ENCODE peak calls at places on chromosomes 5 and 9, in ten cellular contexts. J is SK-N-SH; L is mammary epithelial cell; Y is CD8-positive, alpha-beta memory T cell; K is PC-3; F is tibial nerve; W is naive thymus-derived CD4-positive, alpha-beta T cell; R is IMR-90; N is left ventricle myocardium inferior; V is testis. O is an unnamed sample.

GRCh38 chr9:114155967-114156294 is 594 bp downstream of the COL27A1 start:
- DNase-seq in L (no peak), N (no peak), Y (no peak), V (no peak), F (no peak), K (no peak), J (peak), R (no peak), W (no peak), O (no peak)

GRCh38 chr5:145531038-145531734 is 304.0 kb downstream of the PRELID2 start:
- DNase-seq in V (no peak), N (no peak), J (no peak), Y (no peak), W (no peak), F (no peak), K (peak), R (peak), L (peak), O (no peak)

GRCh38 chr5:33049845-33050244 is 338.7 kb downstream of the NPR3 start:
- DNase-seq in R (peak), J (peak), V (no peak), F (no peak), N (no peak), W (no peak), K (peak), L (peak), Y (no peak), O (no peak)

GRCh38 chr5:151239237-151239861 is 13.6 kb upstream of the GM2A start:
- DNase-seq in Y (peak), R (peak), K (peak), V (peak), L (no peak), W (peak), F (peak), J (peak), N (peak), O (peak)

GRCh38 chr5:168734657-168735344 is 155.6 kb upstream of the PANK3 start:
- DNase-seq in L (no peak), K (no peak), N (peak), J (no peak), W (no peak), R (peak), F (peak), V (peak), Y (no peak), O (no peak)

GRCh38 chr9:37156781-37157356 is 36.5 kb downstream of the ZCCHC7 start:
- DNase-seq in Y (no peak), L (peak), R (peak), J (no peak), F (no peak), W (no peak), K (peak), N (no peak), V (no peak), O (no peak)

GRCh38 chr9:36486454-36486932 is 86.2 kb upstream of the MELK start:
- DNase-seq in V (peak), Y (no peak), J (no peak), F (no peak), K (no peak), L (peak), W (no peak), N (no peak), R (peak), O (no peak)

GRCh38 chr9:34651876-34652602 is at the start of gene IL11RA:
- DNase-seq in J (no peak), F (peak), R (peak), V (peak), N (peak), W (no peak), Y (no peak), K (peak), L (peak), O (peak)

GRCh38 chr5:54836959-54837534 is 148.3 kb downstream of the ESM1 start:
- DNase-seq in R (peak), V (no peak), L (no peak), F (no peak), W (no peak), N (no peak), K (no peak), J (no peak), Y (no peak), O (no peak)

GRCh38 chr9:16509946-16510504 is 360.4 kb downstream of the BNC2 start:
- DNase-seq in K (peak), F (no peak), V (no peak), R (peak), W (no peak), L (peak), J (no peak), N (no peak), Y (no peak), O (no peak)

GRCh38 chr5:135214897-135215616 is 181.0 kb upstream of the PITX1 start:
- DNase-seq in K (no peak), V (no peak), Y (no peak), L (no peak), J (peak), W (no peak), R (peak), F (peak), N (no peak), O (no peak)

GRCh38 chr5:3226171-3226570 is 369.5 kb upstream of the IRX1 start:
- DNase-seq in V (no peak), J (no peak), K (no peak), Y (no peak), N (peak), F (no peak), L (no peak), W (no peak), R (no peak), O (no peak)

GRCh38 chr9:90894956-90895687 is 93.5 kb downstream of the SYK start:
- DNase-seq in K (peak), F (no peak), N (no peak), L (no peak), Y (no peak), J (peak), V (no peak), R (no peak), W (no peak), O (no peak)

GRCh38 chr5:181163487-181164075 is 16.2 kb downstream of the OR2V2 start:
- DNase-seq in W (no peak), Y (no peak), J (no peak), K (no peak), V (no peak), F (no peak), L (no peak), R (no peak), N (no peak), O (no peak)

GRCh38 chr9:76464706-76465105 is 5.7 kb downstream of the GCNT1 start:
- DNase-seq in N (no peak), Y (no peak), W (no peak), J (no peak), L (no peak), V (no peak), K (no peak), R (no peak), F (no peak), O (no peak)

GRCh38 chr9:92501671-92502393 is 19.5 kb upstream of the ASPN start:
- DNase-seq in N (peak), Y (no peak), R (peak), K (peak), L (peak), V (peak), F (no peak), W (no peak), J (peak), O (no peak)

GRCh38 chr5:10366310-10367297 is 13.1 kb downstream of the MARCHF6 start:
- DNase-seq in F (no peak), V (peak), L (peak), Y (no peak), R (peak), J (no peak), K (peak), N (no peak), W (no peak), O (no peak)

GRCh38 chr9:88651682-88652633 is 117.0 kb downstream of the NXNL2 start:
- DNase-seq in L (peak), F (peak), N (peak), K (peak), J (no peak), Y (no peak), V (peak), W (no peak), R (peak), O (no peak)

GRCh38 chr9:98021306-98022040 is 35.1 kb upstream of the NANS start:
- DNase-seq in R (no peak), L (no peak), W (no peak), K (no peak), V (peak), Y (no peak), F (no peak), J (peak), N (peak), O (no peak)

GRCh38 chr9:71647094-71647591 is 121.2 kb downstream of the CEMIP2 start:
- DNase-seq in J (no peak), N (peak), R (peak), F (peak), V (peak), W (no peak), Y (peak), K (peak), L (peak), O (peak)

GRCh38 chr5:6308683-6309082 is 69.7 kb downstream of the MED10 start:
- DNase-seq in J (no peak), W (no peak), L (no peak), R (no peak), V (no peak), Y (no peak), K (no peak), F (no peak), N (no peak), O (no peak)

GRCh38 chr5:138722518-138722917 is 30.7 kb upstream of the CTNNA1 start:
- DNase-seq in V (no peak), F (no peak), W (no peak), R (no peak), K (no peak), Y (no peak), J (no peak), N (no peak), L (peak), O (no peak)

GRCh38 chr5:5313081-5313736 is 109.3 kb upstream of the ICE1 start:
- DNase-seq in F (no peak), N (no peak), K (peak), R (peak), L (no peak), Y (no peak), W (no peak), J (no peak), V (no peak), O (no peak)

GRCh38 chr9:113350937-113351336 is 1.6 kb downstream of the BSPRY start:
- DNase-seq in J (no peak), Y (peak), V (no peak), K (no peak), L (no peak), R (no peak), W (peak), N (no peak), F (no peak), O (no peak)

GRCh38 chr9:93575706-93576295 is 583 bp upstream of the PHF2 start:
- DNase-seq in K (no peak), J (peak), L (peak), R (peak), W (peak), F (peak), V (peak), Y (peak), N (peak), O (peak)

GRCh38 chr5:41985945-41986344 is 60.9 kb downstream of the FBXO4 start:
- DNase-seq in N (no peak), W (no peak), R (no peak), J (no peak), V (no peak), L (no peak), K (no peak), Y (no peak), F (no peak), O (no peak)

GRCh38 chr9:134565316-134565915 is 76.2 kb upstream of the COL5A1 start:
- DNase-seq in F (no peak), R (no peak), J (no peak), W (no peak), K (no peak), Y (no peak), L (no peak), N (no peak), V (no peak), O (no peak)

GRCh38 chr9:81411961-81412360 is 277.4 kb downstream of the TLE1 start:
- DNase-seq in N (no peak), R (peak), V (no peak), F (no peak), W (no peak), K (peak), Y (no peak), J (no peak), L (peak), O (no peak)

GRCh38 chr5:66554211-66554610 is 42.0 kb upstream of the MAST4 start:
- DNase-seq in L (peak), J (no peak), F (no peak), N (no peak), R (no peak), V (no peak), Y (no peak), W (no peak), K (peak), O (no peak)

GRCh38 chr5:72101828-72102227 is 5.4 kb upstream of the MAP1B start:
- DNase-seq in Y (no peak), F (no peak), N (no peak), R (peak), V (no peak), W (no peak), L (peak), J (no peak), K (peak), O (no peak)

GRCh38 chr5:61202213-61202612 is 39.9 kb upstream of the SMIM15 start:
- DNase-seq in J (no peak), V (no peak), F (no peak), L (peak), Y (no peak), K (no peak), N (no peak), R (peak), W (no peak), O (no peak)

GRCh38 chr5:73812457-73812856 is 186.5 kb downstream of the ARHGEF28 start:
- DNase-seq in L (peak), V (no peak), J (no peak), N (no peak), Y (no peak), F (no peak), K (no peak), W (no peak), R (no peak), O (no peak)

GRCh38 chr9:70046274-70047070 is 2.8 kb downstream of the MAMDC2 start:
- DNase-seq in Y (no peak), N (peak), R (no peak), F (no peak), K (no peak), J (no peak), V (no peak), L (peak), W (no peak), O (no peak)

GRCh38 chr5:83721878-83722779 is 1.5 kb upstream of the HAPLN1 start:
- DNase-seq in L (peak), R (peak), J (peak), N (peak), Y (no peak), K (peak), W (no peak), F (peak), V (peak), O (no peak)

GRCh38 chr9:138010274-138010800 is 132.8 kb downstream of the CACNA1B start:
- DNase-seq in K (no peak), R (no peak), V (no peak), F (no peak), W (no peak), N (no peak), J (no peak), L (no peak), Y (no peak), O (no peak)

GRCh38 chr9:130296783-130297055 is 31.2 kb downstream of the HMCN2 start:
- DNase-seq in Y (no peak), R (no peak), V (no peak), J (no peak), L (no peak), K (no peak), N (no peak), W (no peak), F (no peak), O (no peak)

DNA sequence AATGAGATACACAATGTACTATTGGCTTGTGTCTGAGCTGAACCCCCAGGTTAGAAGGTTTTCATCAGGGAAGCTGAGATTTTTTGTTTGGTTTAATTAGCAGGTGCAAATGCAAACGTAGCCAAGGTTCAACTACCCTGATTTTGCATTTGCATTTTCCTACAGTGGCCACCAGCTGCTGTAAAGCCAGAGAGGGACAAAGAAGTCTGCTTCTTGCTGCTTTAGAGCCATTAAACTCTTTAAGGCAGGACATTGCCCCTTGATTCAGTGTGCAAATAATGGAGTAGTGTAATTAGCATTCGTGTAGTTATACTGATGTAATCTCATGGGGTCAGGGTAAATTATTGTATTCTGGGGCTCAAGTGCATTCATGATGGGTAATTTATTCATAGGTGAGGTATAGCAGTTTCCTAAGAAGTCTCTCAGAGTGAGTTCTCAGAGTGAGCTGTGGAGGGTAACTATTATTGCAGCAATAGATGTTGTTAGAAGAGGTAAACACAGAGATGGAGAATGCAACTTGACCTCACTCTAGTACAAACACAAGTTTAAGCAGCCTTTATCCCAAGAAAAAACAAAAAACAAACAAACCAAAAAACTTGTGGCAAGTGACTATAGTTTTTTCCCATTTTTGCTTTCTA is 526.5 kb downstream of the KIF4B start:
- DNase-seq in L (no peak), Y (no peak), R (no peak), J (no peak), V (no peak), F (no peak), N (no peak), W (no peak), K (no peak), O (no peak)
- H3K27ac ChIP-seq in L (no peak), Y (no peak), R (no peak), J (no peak), V (no peak), F (no peak), N (no peak), W (no peak), K (no peak), O (no peak)

DNA sequence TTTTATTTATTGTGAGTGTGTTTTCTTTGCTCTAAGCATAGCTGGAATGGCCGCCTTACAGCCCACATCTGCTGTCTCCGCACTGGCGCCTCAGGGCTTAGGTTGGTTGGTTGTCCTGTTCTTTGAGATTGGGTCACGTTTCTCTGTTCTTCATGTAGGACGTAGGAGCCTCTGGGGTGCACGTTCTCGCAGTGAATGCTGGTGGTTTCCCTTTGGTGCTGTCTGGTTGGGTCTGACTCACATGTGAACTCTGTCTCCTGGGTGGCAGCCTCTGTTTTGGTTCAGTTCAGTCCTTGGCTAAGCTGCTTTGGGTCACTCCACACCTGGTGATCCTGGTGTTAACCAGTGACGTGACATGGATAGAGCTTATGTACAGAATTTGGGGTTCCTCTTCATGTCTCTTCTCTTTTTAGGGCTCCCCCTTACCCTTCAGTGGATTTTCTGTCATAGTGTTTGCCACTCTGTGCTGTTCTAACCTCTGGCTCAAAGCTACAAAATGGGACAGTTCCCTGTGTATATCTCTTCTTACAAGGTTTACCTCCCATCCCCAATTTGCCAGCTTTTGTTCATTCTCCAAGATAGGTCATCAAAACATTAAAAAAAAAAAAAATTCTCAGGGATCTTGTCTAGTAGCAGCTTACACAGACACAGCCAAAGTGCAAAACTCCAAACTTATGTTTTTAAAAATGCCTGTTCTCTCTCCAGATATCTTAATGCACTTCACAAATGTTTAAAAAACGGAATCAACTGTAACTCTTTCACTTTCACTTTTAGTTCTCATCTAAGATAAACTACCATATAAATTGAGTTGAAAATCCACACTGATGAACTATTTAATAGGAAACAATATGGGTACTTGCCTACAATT is 12.8 kb upstream of the LPCAT1 start:
- DNase-seq in J (no peak), K (no peak), Y (peak), W (peak), L (no peak), R (peak), N (no peak), F (peak), V (peak), O (peak)
- H3K4me3 ChIP-seq in J (peak), K (peak), Y (peak), W (peak), L (no peak), R (no peak), N (peak), F (no peak), V (no peak), O (peak)

GRCh38 chr5:107578051-107578635 is 92.6 kb downstream of the EFNA5 start:
- DNase-seq in W (no peak), F (no peak), Y (no peak), K (peak), N (no peak), R (no peak), V (no peak), L (peak), J (no peak), O (no peak)
- H3K27ac ChIP-seq in W (no peak), F (no peak), Y (no peak), K (peak), N (no peak), R (no peak), V (no peak), L (peak), J (no peak), O (no peak)

GRCh38 chr5:14439087-14439841 is 142.3 kb upstream of the OTULINL start:
- DNase-seq in W (no peak), N (no peak), Y (no peak), F (no peak), J (no peak), R (no peak), V (no peak), L (no peak), K (no peak), O (no peak)

GRCh38 chr5:14438195-14438606 is 143.4 kb upstream of the OTULINL start:
- DNase-seq in K (no peak), J (no peak), W (no peak), F (no peak), V (no peak), R (no peak), L (no peak), Y (no peak), N (no peak), O (peak)

GRCh38 chr5:14440223-14440597 is 141.4 kb upstream of the OTULINL start:
- DNase-seq in F (no peak), J (no peak), W (no peak), V (peak), N (no peak), R (no peak), L (no peak), Y (no peak), K (no peak), O (no peak)

GRCh38 chr5:14443665-14444064 is 137.9 kb upstream of the OTULINL start:
- DNase-seq in L (no peak), J (no peak), N (no peak), W (no peak), R (no peak), F (no peak), K (peak), Y (no peak), V (no peak), O (no peak)

DNA sequence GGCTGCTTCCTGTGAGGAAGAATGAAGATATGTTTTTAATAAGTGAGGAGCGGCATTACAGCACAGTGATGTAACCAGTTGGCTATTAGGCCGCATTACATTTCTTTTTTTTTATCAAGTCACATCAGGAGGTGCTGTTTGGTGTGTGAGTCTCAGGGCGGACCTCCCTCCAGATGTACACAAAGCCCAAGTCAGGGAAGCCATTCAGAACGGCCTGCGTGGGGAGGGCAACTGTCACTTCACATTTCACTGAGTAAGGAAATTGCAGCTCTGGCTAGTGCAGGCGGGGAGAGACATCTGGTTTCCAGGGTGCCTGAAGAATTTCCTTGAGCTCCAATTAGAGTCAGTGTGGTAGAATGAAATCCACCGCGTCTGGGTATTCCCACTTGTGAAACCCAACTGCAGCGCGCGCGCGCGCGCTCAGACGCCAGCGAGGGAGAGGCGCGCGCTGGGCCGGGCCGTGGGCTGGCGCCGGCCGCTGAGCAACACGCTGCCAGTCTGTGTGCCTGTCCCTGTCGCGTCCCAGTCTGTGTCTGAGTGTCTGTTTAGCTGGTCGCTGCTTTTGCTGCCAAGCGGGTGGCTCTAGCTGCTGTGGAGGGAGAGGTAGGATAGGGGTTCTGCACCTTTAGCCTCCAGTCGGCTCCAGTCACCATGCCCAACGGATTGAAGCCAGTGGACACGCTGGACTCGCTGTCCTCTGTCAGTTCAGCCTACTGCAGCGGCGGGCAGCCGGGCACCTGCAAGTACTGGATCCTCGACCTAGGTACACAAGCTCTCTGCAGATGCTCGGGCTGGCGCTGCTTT is 140.8 kb upstream of the OTULINL start:
- DNase-seq in R (peak), F (peak), V (peak), Y (no peak), K (no peak), J (peak), N (peak), W (no peak), L (no peak), O (no peak)
- H3K4me3 ChIP-seq in R (peak), F (peak), V (peak), Y (no peak), K (no peak), J (peak), N (peak), W (no peak), L (no peak), O (no peak)

O was measured in CD4-positive, CD25-positive, alpha-beta regulatory T cell.